ENCODE peak calls at places on chromosomes 4 and X, in seven cellular contexts. I, H, D, L, S, P and U are unnamed samples.
A peak's percentile ranks its signal among the peaks of the same experiment; 100 is the strongest.

GRCh38 chr4:68361146-68361589 is 11.3 kb upstream of the YTHDC1 start:
- DNase-seq in I (peak; percentile 94), H (no peak), D (no peak), L (no peak), S (no peak), P (no peak), U (no peak)

GRCh38 chr4:81724925-81725329 is 253.2 kb upstream of the RASGEF1B start:
- DNase-seq in I (no peak), H (peak; percentile 17), D (peak; percentile 15), L (peak; percentile 69), S (peak; percentile 39), P (peak; percentile 57), U (peak; percentile 46)

GRCh38 chrX:8245411-8245810 is 74.3 kb upstream of the VCX2 start:
- DNase-seq in I (peak; percentile 15), H (no peak), D (no peak), L (no peak), S (no peak), P (no peak), U (no peak)

GRCh38 chr4:157978680-157979361 is 194.0 kb downstream of the GASK1B start:
- DNase-seq in I (peak; percentile 60), H (peak; percentile 15), D (peak; percentile 18), L (peak; percentile 51), S (peak; percentile 29), P (no peak), U (peak; percentile 40)

GRCh38 chr4:48388504-48389154 is 47.3 kb downstream of the SLAIN2 start:
- DNase-seq in I (no peak), H (no peak), D (no peak), L (no peak), S (no peak), P (no peak), U (no peak)

GRCh38 chr4:138242830-138243149 is 641 bp upstream of the SLC7A11 start:
- DNase-seq in I (no peak), H (no peak), D (no peak), L (no peak), S (no peak), P (no peak), U (no peak)

GRCh38 chrX:64976673-64977040 is 407 bp upstream of the ZC4H2 start:
- DNase-seq in I (no peak), H (no peak), D (no peak), L (no peak), S (no peak), P (no peak), U (no peak)

GRCh38 chrX:136755411-136755810 is 25.3 kb downstream of the ARHGEF6 start:
- DNase-seq in I (no peak), H (no peak), D (no peak), L (no peak), S (no peak), P (no peak), U (no peak)

GRCh38 chrX:1507511-1508463 is 29.2 kb downstream of the P2RY8 start:
- DNase-seq in I (no peak), H (peak; percentile 47), D (no peak), L (no peak), S (no peak), P (no peak), U (peak; percentile 49)

GRCh38 chrX:129720741-129721140 is 18.0 kb upstream of the XPNPEP2 start:
- DNase-seq in I (no peak), H (no peak), D (no peak), L (no peak), S (no peak), P (no peak), U (no peak)

GRCh38 chrX:101462892-101463291 is 22.4 kb upstream of the ARMCX4 start:
- DNase-seq in I (peak; percentile 63), H (no peak), D (no peak), L (no peak), S (no peak), P (no peak), U (no peak)

DNA sequence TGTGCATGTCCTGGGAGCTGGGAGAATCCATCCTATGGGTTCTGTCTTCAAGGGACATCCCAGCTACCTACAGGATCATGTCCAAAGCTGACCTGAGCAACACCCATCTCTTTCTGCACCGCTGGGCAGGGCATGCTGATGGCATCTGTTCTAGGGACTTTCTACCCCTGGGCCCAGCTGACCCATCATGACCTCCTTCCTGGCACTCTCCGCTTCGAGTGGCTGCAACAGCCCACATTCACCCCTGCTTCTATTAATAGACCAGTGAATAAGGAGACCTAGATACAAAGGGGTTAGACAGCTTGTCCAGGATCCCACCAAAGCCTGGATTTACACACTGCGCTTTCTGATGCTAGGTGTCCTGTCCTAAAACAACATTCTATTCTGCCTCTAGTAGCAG is 44.6 kb upstream of the GPR173 start:
- DNase-seq in I (no peak), H (no peak), D (peak; percentile 10), L (peak; percentile 61), S (no peak), P (peak; percentile 26), U (no peak)
- H3K27ac ChIP-seq in I (no peak overlapping the region), H (no peak overlapping the region), D (no peak overlapping the region), L (peak overlapping the region; percentile 13), S (peak overlapping the region; percentile 12), P (no peak overlapping the region), U (no peak overlapping the region)

DNA sequence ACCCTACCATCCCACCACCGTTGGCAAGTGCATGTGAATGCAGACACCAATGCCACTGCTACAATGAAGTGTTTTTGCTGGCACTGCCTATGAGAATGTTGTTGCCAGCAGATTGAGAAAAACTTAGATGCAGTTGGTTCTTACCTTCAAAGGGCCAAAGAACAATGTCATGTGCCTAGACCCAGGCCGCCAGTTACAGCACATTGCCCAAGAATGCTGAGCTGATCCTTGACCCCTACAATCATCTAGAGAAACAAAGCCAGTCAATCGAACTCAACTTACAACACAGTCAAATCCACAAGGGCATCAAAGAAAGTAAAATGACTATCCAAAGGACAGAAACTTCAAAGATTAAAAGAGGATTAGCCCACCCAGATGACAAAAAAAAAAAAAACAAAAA is 102.4 kb upstream of the SPIN4 start:
- DNase-seq in I (no peak), H (no peak), D (no peak), L (no peak), S (no peak), P (no peak), U (no peak)
- H3K4me3 ChIP-seq in I (no peak overlapping the region), H (no peak overlapping the region), D (no peak overlapping the region), L (no peak overlapping the region), S (no peak overlapping the region), P (no peak overlapping the region), U (no peak overlapping the region)

GRCh38 chr4:42339935-42340406 is 57.3 kb upstream of the SHISA3 start:
- DNase-seq in I (no peak), H (no peak), D (peak; percentile 55), L (peak; percentile 64), S (peak; percentile 72), P (no peak), U (peak; percentile 68)
- H3K27ac ChIP-seq in I (no peak overlapping the region), H (no peak overlapping the region), D (peak overlapping the region; percentile 56), L (peak overlapping the region; percentile 26), S (peak overlapping the region; percentile 89), P (peak overlapping the region; percentile 73), U (peak overlapping the region; percentile 96)

DNA sequence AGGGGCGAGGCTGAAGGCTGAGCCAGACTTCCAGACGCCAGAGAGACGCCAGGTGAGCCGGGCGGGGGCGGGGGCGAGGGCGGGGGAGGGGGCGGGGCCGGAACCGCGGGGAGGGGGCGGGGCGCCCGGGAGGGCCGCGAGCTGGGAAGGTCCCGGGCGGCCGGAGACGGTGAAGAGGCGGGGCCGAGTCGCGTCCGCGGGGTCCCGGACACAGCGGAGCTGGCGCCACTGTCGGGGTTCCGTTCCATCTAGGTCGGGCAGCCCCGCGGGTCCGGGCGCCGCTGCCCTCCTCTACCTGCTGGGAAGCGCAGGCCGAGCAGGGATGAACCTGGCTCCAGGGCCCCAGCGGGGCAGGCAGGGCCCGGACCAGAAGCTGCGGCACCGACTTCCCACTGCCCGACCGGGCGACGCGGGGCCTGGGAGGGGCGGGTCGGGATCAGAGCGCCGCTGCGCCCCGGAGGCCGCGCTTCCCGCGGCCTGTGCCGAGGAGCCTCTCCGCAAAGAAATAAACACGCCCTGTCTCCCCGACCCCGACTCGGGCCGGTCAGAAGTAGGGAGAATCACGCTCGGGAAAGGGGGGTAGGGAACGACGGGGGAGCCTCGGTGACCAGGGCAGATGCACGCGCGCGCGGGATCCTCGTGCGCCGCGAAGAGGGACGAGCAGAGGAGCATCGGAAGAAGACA is 10.6 kb downstream of the HMX1 start:
- DNase-seq in I (no peak), H (no peak), D (no peak), L (no peak), S (no peak), P (no peak), U (no peak)
- H3K4me3 ChIP-seq in I (no peak overlapping the region), H (no peak overlapping the region), D (no peak overlapping the region), L (no peak overlapping the region), S (peak overlapping the region; percentile 9), P (no peak overlapping the region), U (no peak overlapping the region)

DNA sequence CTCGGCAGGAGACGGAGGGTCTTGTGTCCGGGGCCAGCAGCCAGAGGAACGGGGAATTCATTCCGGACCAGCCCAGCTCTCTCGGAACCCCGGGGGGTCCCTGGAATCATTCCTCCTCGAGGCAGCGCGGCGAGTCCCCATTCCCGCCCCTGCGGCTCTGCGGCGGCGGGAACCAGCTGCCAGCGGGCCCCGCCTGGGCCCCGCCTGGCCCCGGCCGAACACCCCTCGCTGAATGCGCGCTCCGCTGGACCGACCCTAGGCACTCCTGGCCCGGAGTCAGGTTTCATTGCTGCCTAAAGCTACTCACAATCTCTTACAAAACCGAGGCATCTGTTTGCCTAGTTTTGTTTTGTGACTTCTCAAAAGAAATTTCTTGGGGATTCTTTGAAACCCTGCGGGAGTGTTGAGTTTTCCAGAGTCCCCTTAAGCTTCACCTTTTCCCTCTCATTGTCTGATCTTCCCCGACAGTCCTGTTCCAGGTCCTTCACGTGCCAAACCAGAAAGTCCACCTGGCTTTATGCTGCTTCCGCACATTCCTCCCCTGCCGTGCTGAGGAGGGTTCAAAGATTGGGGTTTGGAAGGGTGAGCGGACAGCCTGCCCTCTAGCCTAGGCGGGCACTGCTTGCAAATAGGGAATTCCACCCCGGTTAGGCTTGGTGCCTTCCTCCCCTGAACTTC is 767 bp downstream of the ARHGAP10 start:
- DNase-seq in I (peak; percentile 35), H (peak; percentile 21), D (peak; percentile 57), L (peak; percentile 69), S (peak; percentile 44), P (peak; percentile 48), U (peak; percentile 79)
- H3K27ac ChIP-seq in I (peak overlapping the region; percentile 44), H (peak overlapping the region; percentile 57), D (peak overlapping the region; percentile 89), L (peak overlapping the region; percentile 97), S (peak overlapping the region; percentile 97), P (peak overlapping the region; percentile 94), U (peak overlapping the region; percentile 64)

DNA sequence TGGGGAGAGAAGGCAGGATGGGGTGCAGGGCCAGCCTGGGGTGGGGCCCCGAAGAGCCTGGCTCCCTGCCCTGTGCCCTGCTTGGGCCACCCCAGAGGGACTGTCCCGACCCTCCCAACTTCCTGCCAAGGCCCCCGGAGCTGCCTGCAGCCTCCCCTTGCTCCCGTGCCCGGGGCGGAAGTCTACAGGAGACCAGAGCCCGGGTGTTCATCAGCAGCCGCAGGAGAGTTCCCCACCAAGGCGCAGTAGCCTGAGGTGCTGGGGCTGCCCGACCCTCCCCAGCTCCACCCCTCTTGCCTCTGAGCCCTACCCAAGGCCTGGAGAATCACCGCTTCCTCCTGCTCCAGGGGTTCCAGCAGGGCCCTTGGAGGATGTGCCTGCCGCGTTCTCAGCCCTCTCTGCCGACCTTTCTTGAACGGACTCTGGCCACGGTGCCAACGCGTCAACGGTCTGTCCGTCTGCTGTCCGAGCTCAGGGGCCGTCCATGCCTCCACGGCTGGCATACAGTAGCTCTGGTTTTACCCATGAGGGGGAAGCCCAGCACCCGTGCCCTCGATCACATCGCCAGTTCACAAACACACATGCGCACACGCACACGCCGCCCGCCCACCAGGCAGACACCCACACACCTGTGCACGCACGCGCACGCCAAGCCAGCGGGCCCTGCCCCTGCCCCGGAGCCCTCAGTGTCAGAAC is 36.0 kb upstream of the SPON2 start:
- DNase-seq in I (no peak), H (no peak), D (peak; percentile 59), L (peak; percentile 56), S (peak; percentile 43), P (peak; percentile 12), U (no peak)
- H3K4me3 ChIP-seq in I (no peak overlapping the region), H (no peak overlapping the region), D (peak overlapping the region; percentile 23), L (no peak overlapping the region), S (peak overlapping the region; percentile 33), P (no peak overlapping the region), U (no peak overlapping the region)